ENCODE peak calls at places on chromosomes 13 and 19, in ten cellular contexts. One of them, this sample, is unnamed.

GRCh38 chr13:40981361-40981760 is 37.8 kb downstream of the ELF1 start:
- DNase-seq in esophagus squamous epithelium: no peak
- DNase-seq in heart right ventricle: no peak
- DNase-seq in aorta: no peak
- DNase-seq in thoracic aorta: no peak
- DNase-seq in endodermal cell: no peak
- DNase-seq in tibial nerve: no peak
- DNase-seq in uterus: no peak
- DNase-seq in colonic mucosa: no peak
- DNase-seq in IMR-90: no peak
- DNase-seq in this sample: no peak

GRCh38 chr19:32876919-32877285 is 7.3 kb upstream of the SLC7A9 start:
- DNase-seq in colonic mucosa: peak; percentile 27
- DNase-seq in IMR-90: peak; percentile 50
- DNase-seq in heart right ventricle: no peak
- DNase-seq in aorta: no peak
- DNase-seq in esophagus squamous epithelium: no peak
- DNase-seq in tibial nerve: no peak
- DNase-seq in uterus: no peak
- DNase-seq in endodermal cell: no peak
- DNase-seq in thoracic aorta: no peak
- DNase-seq in this sample: no peak

GRCh38 chr19:33705090-33705847 is 83.5 kb downstream of the CHST8 start:
- DNase-seq in uterus: no peak
- DNase-seq in colonic mucosa: no peak
- DNase-seq in aorta: peak; percentile 57
- DNase-seq in tibial nerve: no peak
- DNase-seq in endodermal cell: peak; percentile 62
- DNase-seq in heart right ventricle: no peak
- DNase-seq in IMR-90: no peak
- DNase-seq in esophagus squamous epithelium: no peak
- DNase-seq in thoracic aorta: no peak
- DNase-seq in this sample: no peak

GRCh38 chr19:57171551-57172081 is 4.3 kb upstream of the DUXA start:
- DNase-seq in endodermal cell: peak; percentile 79
- DNase-seq in thoracic aorta: no peak
- DNase-seq in IMR-90: peak; percentile 39
- DNase-seq in uterus: peak; percentile 53
- DNase-seq in esophagus squamous epithelium: no peak
- DNase-seq in colonic mucosa: peak; percentile 32
- DNase-seq in tibial nerve: no peak
- DNase-seq in heart right ventricle: peak; percentile 58
- DNase-seq in aorta: peak; percentile 85
- DNase-seq in this sample: no peak

GRCh38 chr13:28492527-28493367 is 2.2 kb downstream of the FLT1 start:
- DNase-seq in aorta: no peak
- DNase-seq in esophagus squamous epithelium: no peak
- DNase-seq in endodermal cell: no peak
- DNase-seq in colonic mucosa: no peak
- DNase-seq in tibial nerve: no peak
- DNase-seq in IMR-90: no peak
- DNase-seq in thoracic aorta: no peak
- DNase-seq in uterus: no peak
- DNase-seq in heart right ventricle: no peak
- DNase-seq in this sample: no peak

GRCh38 chr19:2678043-2678671 is 24.3 kb downstream of the GNG7 start:
- DNase-seq in esophagus squamous epithelium: no peak
- DNase-seq in IMR-90: no peak
- DNase-seq in uterus: no peak
- DNase-seq in colonic mucosa: no peak
- DNase-seq in thoracic aorta: no peak
- DNase-seq in heart right ventricle: no peak
- DNase-seq in endodermal cell: no peak
- DNase-seq in tibial nerve: no peak
- DNase-seq in aorta: no peak
- DNase-seq in this sample: no peak

GRCh38 chr13:19794552-19795143 is 11.9 kb upstream of the PSPC1 start:
- DNase-seq in thoracic aorta: no peak
- DNase-seq in aorta: no peak
- DNase-seq in uterus: no peak
- DNase-seq in colonic mucosa: no peak
- DNase-seq in tibial nerve: no peak
- DNase-seq in IMR-90: no peak
- DNase-seq in heart right ventricle: no peak
- DNase-seq in endodermal cell: peak; percentile 63
- DNase-seq in esophagus squamous epithelium: no peak
- DNase-seq in this sample: no peak

GRCh38 chr13:74438911-74439310 is 304.7 kb upstream of the KLF12 start:
- DNase-seq in aorta: no peak
- DNase-seq in tibial nerve: no peak
- DNase-seq in colonic mucosa: no peak
- DNase-seq in heart right ventricle: no peak
- DNase-seq in esophagus squamous epithelium: no peak
- DNase-seq in endodermal cell: no peak
- DNase-seq in thoracic aorta: no peak
- DNase-seq in IMR-90: no peak
- DNase-seq in uterus: no peak
- DNase-seq in this sample: no peak

GRCh38 chr13:70310720-70311119 is 202.5 kb upstream of the KLHL1 start:
- DNase-seq in endodermal cell: peak; percentile 66
- DNase-seq in IMR-90: no peak
- DNase-seq in uterus: no peak
- DNase-seq in thoracic aorta: no peak
- DNase-seq in aorta: no peak
- DNase-seq in colonic mucosa: peak; percentile 21
- DNase-seq in tibial nerve: no peak
- DNase-seq in esophagus squamous epithelium: no peak
- DNase-seq in heart right ventricle: no peak
- DNase-seq in this sample: no peak

GRCh38 chr19:55549500-55550320 is 4.4 kb upstream of the SBK3 start:
- DNase-seq in aorta: no peak
- DNase-seq in endodermal cell: peak; percentile 83
- DNase-seq in IMR-90: peak; percentile 93
- DNase-seq in thoracic aorta: no peak
- DNase-seq in heart right ventricle: no peak
- DNase-seq in uterus: no peak
- DNase-seq in tibial nerve: no peak
- DNase-seq in esophagus squamous epithelium: no peak
- DNase-seq in colonic mucosa: peak; percentile 40
- DNase-seq in this sample: no peak

DNA sequence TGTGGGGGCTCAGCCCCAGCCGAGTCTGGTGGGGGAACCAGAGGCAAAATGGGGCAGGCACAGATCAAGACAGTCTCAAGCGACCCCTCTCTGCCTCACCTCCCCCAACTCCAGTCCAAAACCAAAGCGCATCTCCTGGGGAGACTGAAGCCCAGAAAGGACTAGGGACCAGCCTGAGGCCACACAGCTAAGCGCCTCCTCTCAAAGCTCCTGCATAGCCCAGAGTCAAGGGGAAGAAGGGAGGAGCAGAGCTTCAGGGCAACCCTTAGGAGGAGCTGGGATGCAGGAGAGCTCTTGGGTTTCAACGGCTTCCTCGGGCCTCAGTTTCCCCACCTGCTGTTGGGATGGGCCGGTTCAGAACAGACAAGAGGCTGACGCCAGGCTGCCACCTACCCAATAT is 19.9 kb upstream of the SEMA6B start:
- DNase-seq in tibial nerve: no peak
- DNase-seq in heart right ventricle: no peak
- DNase-seq in endodermal cell: peak; percentile 42
- DNase-seq in uterus: no peak
- DNase-seq in aorta: no peak
- DNase-seq in esophagus squamous epithelium: no peak
- DNase-seq in thoracic aorta: no peak
- DNase-seq in IMR-90: no peak
- DNase-seq in colonic mucosa: no peak
- DNase-seq in this sample: no peak
- H3K27ac ChIP-seq in tibial nerve: no peak overlapping the region
- H3K27ac ChIP-seq in heart right ventricle: peak overlapping the region; percentile 7
- H3K27ac ChIP-seq in endodermal cell: no peak overlapping the region
- H3K27ac ChIP-seq in uterus: no peak overlapping the region
- H3K27ac ChIP-seq in aorta: no peak overlapping the region
- H3K27ac ChIP-seq in esophagus squamous epithelium: no peak overlapping the region
- H3K27ac ChIP-seq in thoracic aorta: no peak overlapping the region
- H3K27ac ChIP-seq in IMR-90: no peak overlapping the region
- H3K27ac ChIP-seq in colonic mucosa: no peak overlapping the region
- H3K27ac ChIP-seq in this sample: no peak overlapping the region

GRCh38 chr13:106752584-106753202 is 184.8 kb upstream of the ARGLU1 start:
- DNase-seq in aorta: no peak
- DNase-seq in thoracic aorta: no peak
- DNase-seq in endodermal cell: no peak
- DNase-seq in esophagus squamous epithelium: no peak
- DNase-seq in colonic mucosa: no peak
- DNase-seq in uterus: no peak
- DNase-seq in IMR-90: no peak
- DNase-seq in tibial nerve: no peak
- DNase-seq in heart right ventricle: no peak
- DNase-seq in this sample: no peak
- H3K27ac ChIP-seq in aorta: peak overlapping the region; percentile 71
- H3K27ac ChIP-seq in thoracic aorta: no peak overlapping the region
- H3K27ac ChIP-seq in endodermal cell: no peak overlapping the region
- H3K27ac ChIP-seq in esophagus squamous epithelium: peak overlapping the region; percentile 56
- H3K27ac ChIP-seq in colonic mucosa: no peak overlapping the region
- H3K27ac ChIP-seq in uterus: no peak overlapping the region
- H3K27ac ChIP-seq in IMR-90: no peak overlapping the region
- H3K27ac ChIP-seq in tibial nerve: peak overlapping the region; percentile 36
- H3K27ac ChIP-seq in heart right ventricle: peak overlapping the region; percentile 31
- H3K27ac ChIP-seq in this sample: no peak overlapping the region

GRCh38 chr19:17240062-17240854 is 5.5 kb downstream of the NR2F6 start:
- DNase-seq in IMR-90: no peak
- DNase-seq in tibial nerve: no peak
- DNase-seq in heart right ventricle: no peak
- DNase-seq in uterus: no peak
- DNase-seq in thoracic aorta: no peak
- DNase-seq in aorta: no peak
- DNase-seq in esophagus squamous epithelium: no peak
- DNase-seq in colonic mucosa: peak; percentile 79
- DNase-seq in endodermal cell: peak; percentile 40
- DNase-seq in this sample: no peak

GRCh38 chr19:17237747-17238706 is 7.7 kb downstream of the NR2F6 start:
- DNase-seq in uterus: no peak
- DNase-seq in colonic mucosa: no peak
- DNase-seq in esophagus squamous epithelium: no peak
- DNase-seq in heart right ventricle: no peak
- DNase-seq in endodermal cell: no peak
- DNase-seq in IMR-90: no peak
- DNase-seq in aorta: no peak
- DNase-seq in thoracic aorta: no peak
- DNase-seq in tibial nerve: no peak
- DNase-seq in this sample: no peak

GRCh38 chr19:17242431-17243208 is 3.1 kb downstream of the NR2F6 start:
- DNase-seq in uterus: no peak
- DNase-seq in thoracic aorta: no peak
- DNase-seq in esophagus squamous epithelium: no peak
- DNase-seq in tibial nerve: no peak
- DNase-seq in heart right ventricle: no peak
- DNase-seq in colonic mucosa: no peak
- DNase-seq in endodermal cell: peak; percentile 40
- DNase-seq in aorta: no peak
- DNase-seq in IMR-90: no peak
- DNase-seq in this sample: no peak

GRCh38 chr19:17243340-17243853 is 2.3 kb downstream of the NR2F6 start:
- DNase-seq in IMR-90: no peak
- DNase-seq in uterus: no peak
- DNase-seq in thoracic aorta: no peak
- DNase-seq in heart right ventricle: no peak
- DNase-seq in esophagus squamous epithelium: no peak
- DNase-seq in endodermal cell: no peak
- DNase-seq in aorta: no peak
- DNase-seq in colonic mucosa: peak; percentile 64
- DNase-seq in tibial nerve: no peak
- DNase-seq in this sample: no peak

GRCh38 chr19:17240855-17241399 is 4.8 kb downstream of the NR2F6 start:
- DNase-seq in uterus: no peak
- DNase-seq in thoracic aorta: no peak
- DNase-seq in colonic mucosa: no peak
- DNase-seq in esophagus squamous epithelium: no peak
- DNase-seq in endodermal cell: no peak
- DNase-seq in heart right ventricle: no peak
- DNase-seq in IMR-90: no peak
- DNase-seq in aorta: no peak
- DNase-seq in tibial nerve: no peak
- DNase-seq in this sample: no peak
- H3K27ac ChIP-seq in uterus: peak overlapping the region; percentile 30
- H3K27ac ChIP-seq in thoracic aorta: peak overlapping the region; percentile 87
- H3K27ac ChIP-seq in colonic mucosa: peak overlapping the region; percentile 70
- H3K27ac ChIP-seq in esophagus squamous epithelium: peak overlapping the region; percentile 94
- H3K27ac ChIP-seq in endodermal cell: no peak overlapping the region
- H3K27ac ChIP-seq in heart right ventricle: peak overlapping the region; percentile 70
- H3K27ac ChIP-seq in IMR-90: no peak overlapping the region
- H3K27ac ChIP-seq in aorta: peak overlapping the region; percentile 29
- H3K27ac ChIP-seq in tibial nerve: no peak overlapping the region
- H3K27ac ChIP-seq in this sample: peak overlapping the region; percentile 71

GRCh38 chr19:43406297-43406696 is 8.4 kb upstream of the TEX101 start:
- DNase-seq in uterus: no peak
- DNase-seq in esophagus squamous epithelium: no peak
- DNase-seq in endodermal cell: peak; percentile 65
- DNase-seq in tibial nerve: no peak
- DNase-seq in aorta: no peak
- DNase-seq in IMR-90: no peak
- DNase-seq in thoracic aorta: no peak
- DNase-seq in colonic mucosa: no peak
- DNase-seq in heart right ventricle: no peak
- DNase-seq in this sample: no peak
- H3K27ac ChIP-seq in uterus: no peak overlapping the region
- H3K27ac ChIP-seq in esophagus squamous epithelium: no peak overlapping the region
- H3K27ac ChIP-seq in endodermal cell: no peak overlapping the region
- H3K27ac ChIP-seq in tibial nerve: no peak overlapping the region
- H3K27ac ChIP-seq in aorta: no peak overlapping the region
- H3K27ac ChIP-seq in IMR-90: no peak overlapping the region
- H3K27ac ChIP-seq in thoracic aorta: no peak overlapping the region
- H3K27ac ChIP-seq in colonic mucosa: no peak overlapping the region
- H3K27ac ChIP-seq in heart right ventricle: no peak overlapping the region
- H3K27ac ChIP-seq in this sample: no peak overlapping the region

GRCh38 chr13:32211788-32212187 is 103.4 kb downstream of the ZAR1L start:
- DNase-seq in heart right ventricle: no peak
- DNase-seq in endodermal cell: no peak
- DNase-seq in tibial nerve: no peak
- DNase-seq in thoracic aorta: no peak
- DNase-seq in colonic mucosa: no peak
- DNase-seq in uterus: no peak
- DNase-seq in esophagus squamous epithelium: no peak
- DNase-seq in aorta: no peak
- DNase-seq in IMR-90: peak; percentile 95
- DNase-seq in this sample: no peak
- H3K27ac ChIP-seq in heart right ventricle: peak overlapping the region; percentile 61
- H3K27ac ChIP-seq in endodermal cell: no peak overlapping the region
- H3K27ac ChIP-seq in tibial nerve: no peak overlapping the region
- H3K27ac ChIP-seq in thoracic aorta: peak overlapping the region; percentile 68
- H3K27ac ChIP-seq in colonic mucosa: no peak overlapping the region
- H3K27ac ChIP-seq in uterus: no peak overlapping the region
- H3K27ac ChIP-seq in esophagus squamous epithelium: no peak overlapping the region
- H3K27ac ChIP-seq in aorta: peak overlapping the region; percentile 84
- H3K27ac ChIP-seq in IMR-90: peak overlapping the region; percentile 82
- H3K27ac ChIP-seq in this sample: peak overlapping the region; percentile 48